ENCODE peak calls at places on chromosomes 2 and 18, in four cellular contexts. W is globus pallidus, R is D341Med, Q is kidney tubule cell. T is an unnamed sample.

GRCh38 chr18:10417679-10418078 is 36.8 kb upstream of the APCDD1 start:
- DNase-seq in W (no peak), R (no peak), Q (no peak), T (no peak)

GRCh38 chr2:141109633-141110032 is 1021.2 kb downstream of the LRP1B start:
- DNase-seq in W (no peak), R (peak), Q (no peak), T (no peak)

GRCh38 chr2:171762879-171763573 is 75.8 kb downstream of the DYNC1I2 start:
- DNase-seq in W (no peak), R (no peak), Q (peak), T (peak)

GRCh38 chr2:170368370-170368769 is 190.4 kb downstream of the MYO3B start:
- DNase-seq in W (no peak), R (no peak), Q (no peak), T (no peak)

GRCh38 chr18:25726278-25726677 is 364.1 kb downstream of the SS18 start:
- DNase-seq in W (no peak), R (no peak), Q (peak), T (no peak)

GRCh38 chr2:74864728-74865722 is 31.1 kb downstream of the HK2 start:
- DNase-seq in W (no peak), R (no peak), Q (peak), T (peak)

GRCh38 chr2:118738524-118739308 is 108.7 kb downstream of the EN1 start:
- DNase-seq in W (no peak), R (no peak), Q (peak), T (no peak)

GRCh38 chr2:188852752-188853151 is 121.4 kb upstream of the COL3A1 start:
- DNase-seq in W (no peak), R (no peak), Q (peak), T (no peak)

GRCh38 chr18:61662726-61663125 is 230.1 kb downstream of the RNF152 start:
- DNase-seq in W (no peak), R (no peak), Q (no peak), T (no peak)

GRCh38 chr18:27645929-27646328 is 460.8 kb upstream of the CHST9 start:
- DNase-seq in W (no peak), R (no peak), Q (no peak), T (no peak)

GRCh38 chr2:9330639-9331270 is 92.6 kb downstream of the ITGB1BP1 start:
- DNase-seq in W (no peak), R (no peak), Q (no peak), T (no peak)

GRCh38 chr2:172242968-172243367 is 140.3 kb upstream of the DLX2 start:
- DNase-seq in W (no peak), R (no peak), Q (no peak), T (peak)

GRCh38 chr2:177782613-177783012 is 290.0 kb downstream of the PDE11A start:
- DNase-seq in W (no peak), R (no peak), Q (no peak), T (no peak)

GRCh38 chr2:173159794-173160463 is 84.3 kb downstream of the MAP3K20 start:
- DNase-seq in W (no peak), R (no peak), Q (peak), T (no peak)

GRCh38 chr2:142973160-142973821 is 95.8 kb downstream of the KYNU start:
- DNase-seq in W (no peak), R (no peak), Q (no peak), T (no peak)